ENCODE peak calls at places on chromosome 22, in six cellular contexts. One of them, this sample, is unnamed.

GRCh38 chr22:45290410-45290936 is 5.7 kb downstream of the UPK3A start:
- DNase-seq in neural progenitor cell: peak; percentile 69
- DNase-seq in CD8-positive, alpha-beta T cell: no peak
- DNase-seq in uterus: no peak
- DNase-seq in IMR-90: peak; percentile 83
- DNase-seq in heart left ventricle: peak; percentile 54
- DNase-seq in this sample: no peak

GRCh38 chr22:46003271-46004091 is 26.5 kb upstream of the WNT7B start:
- DNase-seq in heart left ventricle: peak; percentile 36
- DNase-seq in neural progenitor cell: no peak
- DNase-seq in uterus: no peak
- DNase-seq in CD8-positive, alpha-beta T cell: no peak
- DNase-seq in IMR-90: no peak
- DNase-seq in this sample: no peak

GRCh38 chr22:17782621-17783020 is 8.4 kb upstream of the BID start:
- DNase-seq in uterus: no peak
- DNase-seq in CD8-positive, alpha-beta T cell: no peak
- DNase-seq in IMR-90: no peak
- DNase-seq in neural progenitor cell: no peak
- DNase-seq in heart left ventricle: no peak
- DNase-seq in this sample: no peak

GRCh38 chr22:37626144-37626543 is 13.3 kb upstream of the SH3BP1 start:
- DNase-seq in neural progenitor cell: no peak
- DNase-seq in CD8-positive, alpha-beta T cell: no peak
- DNase-seq in uterus: peak; percentile 92
- DNase-seq in heart left ventricle: peak; percentile 88
- DNase-seq in IMR-90: peak; percentile 43
- DNase-seq in this sample: peak; percentile 43

GRCh38 chr22:42285604-42286003 is 15.2 kb upstream of the TCF20 start:
- DNase-seq in CD8-positive, alpha-beta T cell: no peak
- DNase-seq in neural progenitor cell: no peak
- DNase-seq in IMR-90: no peak
- DNase-seq in uterus: no peak
- DNase-seq in heart left ventricle: no peak
- DNase-seq in this sample: no peak

GRCh38 chr22:45278125-45278524 is 6.6 kb upstream of the UPK3A start:
- DNase-seq in neural progenitor cell: no peak
- DNase-seq in uterus: no peak
- DNase-seq in IMR-90: no peak
- DNase-seq in CD8-positive, alpha-beta T cell: no peak
- DNase-seq in heart left ventricle: no peak
- DNase-seq in this sample: no peak

GRCh38 chr22:45271667-45272188 is 13.0 kb upstream of the UPK3A start:
- DNase-seq in IMR-90: no peak
- DNase-seq in heart left ventricle: peak; percentile 87
- DNase-seq in neural progenitor cell: no peak
- DNase-seq in uterus: peak; percentile 60
- DNase-seq in CD8-positive, alpha-beta T cell: no peak
- DNase-seq in this sample: no peak

GRCh38 chr22:21590809-21591641 is 23.5 kb downstream of the UBE2L3 start:
- DNase-seq in uterus: no peak
- DNase-seq in heart left ventricle: no peak
- DNase-seq in CD8-positive, alpha-beta T cell: no peak
- DNase-seq in IMR-90: no peak
- DNase-seq in neural progenitor cell: no peak
- DNase-seq in this sample: no peak

GRCh38 chr22:36740716-36741115 is 35.2 kb downstream of the IFT27 start:
- DNase-seq in neural progenitor cell: no peak
- DNase-seq in uterus: no peak
- DNase-seq in CD8-positive, alpha-beta T cell: no peak
- DNase-seq in IMR-90: no peak
- DNase-seq in heart left ventricle: no peak
- DNase-seq in this sample: no peak

GRCh38 chr22:35703861-35704584 is 13.6 kb upstream of the APOL5 start:
- DNase-seq in IMR-90: peak; percentile 6
- DNase-seq in CD8-positive, alpha-beta T cell: no peak
- DNase-seq in heart left ventricle: no peak
- DNase-seq in uterus: no peak
- DNase-seq in neural progenitor cell: no peak
- DNase-seq in this sample: no peak

GRCh38 chr22:37228106-37229011 is 15.7 kb downstream of the RAC2 start:
- DNase-seq in CD8-positive, alpha-beta T cell: peak; percentile 73
- DNase-seq in uterus: no peak
- DNase-seq in neural progenitor cell: no peak
- DNase-seq in IMR-90: peak; percentile 27
- DNase-seq in heart left ventricle: peak; percentile 56
- DNase-seq in this sample: no peak

GRCh38 chr22:36564422-36565151 is 35.6 kb upstream of the EIF3D start:
- DNase-seq in CD8-positive, alpha-beta T cell: no peak
- DNase-seq in uterus: no peak
- DNase-seq in heart left ventricle: no peak
- DNase-seq in neural progenitor cell: no peak
- DNase-seq in IMR-90: no peak
- DNase-seq in this sample: no peak

GRCh38 chr22:37486224-37486845 is at the start of gene MFNG:
- DNase-seq in neural progenitor cell: peak; percentile 91
- DNase-seq in IMR-90: peak; percentile 6
- DNase-seq in heart left ventricle: peak; percentile 80
- DNase-seq in uterus: peak; percentile 47
- DNase-seq in CD8-positive, alpha-beta T cell: peak; percentile 77
- DNase-seq in this sample: no peak

GRCh38 chr22:33867118-33867863 is 53.0 kb downstream of the LARGE1 start:
- DNase-seq in CD8-positive, alpha-beta T cell: no peak
- DNase-seq in uterus: peak; percentile 34
- DNase-seq in neural progenitor cell: no peak
- DNase-seq in IMR-90: peak; percentile 77
- DNase-seq in heart left ventricle: no peak
- DNase-seq in this sample: no peak

GRCh38 chr22:29727248-29727551 is 7.4 kb downstream of the CABP7 start:
- DNase-seq in neural progenitor cell: peak; percentile 84
- DNase-seq in IMR-90: peak; percentile 32
- DNase-seq in uterus: peak; percentile 49
- DNase-seq in heart left ventricle: peak; percentile 47
- DNase-seq in CD8-positive, alpha-beta T cell: no peak
- DNase-seq in this sample: no peak

GRCh38 chr22:42357634-42358296 is 74.4 kb downstream of the NFAM1 start:
- DNase-seq in CD8-positive, alpha-beta T cell: no peak
- DNase-seq in heart left ventricle: peak; percentile 80
- DNase-seq in neural progenitor cell: no peak
- DNase-seq in IMR-90: no peak
- DNase-seq in uterus: no peak
- DNase-seq in this sample: no peak

GRCh38 chr22:37192232-37192631 is 4.2 kb upstream of the C1QTNF6 start:
- DNase-seq in IMR-90: no peak
- DNase-seq in uterus: no peak
- DNase-seq in CD8-positive, alpha-beta T cell: no peak
- DNase-seq in heart left ventricle: no peak
- DNase-seq in neural progenitor cell: no peak
- DNase-seq in this sample: no peak

GRCh38 chr22:17980638-17981051 is 43.7 kb downstream of the MICAL3 start:
- DNase-seq in CD8-positive, alpha-beta T cell: peak; percentile 56
- DNase-seq in uterus: no peak
- DNase-seq in IMR-90: peak; percentile 48
- DNase-seq in heart left ventricle: peak; percentile 44
- DNase-seq in neural progenitor cell: peak; percentile 27
- DNase-seq in this sample: no peak

GRCh38 chr22:27086728-27087450 is 429.5 kb downstream of the MIAT start:
- DNase-seq in IMR-90: no peak
- DNase-seq in uterus: no peak
- DNase-seq in CD8-positive, alpha-beta T cell: no peak
- DNase-seq in neural progenitor cell: no peak
- DNase-seq in heart left ventricle: no peak
- DNase-seq in this sample: no peak

GRCh38 chr22:42408815-42409529 is 23.2 kb downstream of the NFAM1 start:
- DNase-seq in uterus: no peak
- DNase-seq in heart left ventricle: no peak
- DNase-seq in IMR-90: no peak
- DNase-seq in neural progenitor cell: no peak
- DNase-seq in CD8-positive, alpha-beta T cell: no peak
- DNase-seq in this sample: no peak

GRCh38 chr22:47370448-47371262 is 608.2 kb downstream of the TBC1D22A start:
- DNase-seq in heart left ventricle: no peak
- DNase-seq in neural progenitor cell: no peak
- DNase-seq in CD8-positive, alpha-beta T cell: no peak
- DNase-seq in IMR-90: no peak
- DNase-seq in uterus: peak; percentile 8
- DNase-seq in this sample: no peak

GRCh38 chr22:47369431-47370015 is 607.1 kb downstream of the TBC1D22A start:
- DNase-seq in heart left ventricle: no peak
- DNase-seq in IMR-90: no peak
- DNase-seq in neural progenitor cell: no peak
- DNase-seq in uterus: peak; percentile 3
- DNase-seq in CD8-positive, alpha-beta T cell: no peak
- DNase-seq in this sample: no peak

GRCh38 chr22:47367107-47367690 is 604.7 kb downstream of the TBC1D22A start:
- DNase-seq in CD8-positive, alpha-beta T cell: no peak
- DNase-seq in heart left ventricle: no peak
- DNase-seq in IMR-90: no peak
- DNase-seq in uterus: no peak
- DNase-seq in neural progenitor cell: no peak
- DNase-seq in this sample: no peak

GRCh38 chr22:47367993-47368945 is 605.8 kb downstream of the TBC1D22A start:
- DNase-seq in IMR-90: no peak
- DNase-seq in uterus: no peak
- DNase-seq in CD8-positive, alpha-beta T cell: no peak
- DNase-seq in heart left ventricle: no peak
- DNase-seq in neural progenitor cell: no peak
- DNase-seq in this sample: no peak

GRCh38 chr22:47369020-47369419 is 606.6 kb downstream of the TBC1D22A start:
- DNase-seq in CD8-positive, alpha-beta T cell: no peak
- DNase-seq in heart left ventricle: no peak
- DNase-seq in uterus: peak; percentile 4
- DNase-seq in IMR-90: no peak
- DNase-seq in neural progenitor cell: no peak
- DNase-seq in this sample: no peak
- H3K9me3 ChIP-seq in CD8-positive, alpha-beta T cell: no peaks in the 10 kb centered on the region
- H3K9me3 ChIP-seq in heart left ventricle: no peaks in the 10 kb centered on the region
- H3K9me3 ChIP-seq in uterus: no peaks in the 10 kb centered on the region
- H3K9me3 ChIP-seq in IMR-90: peaks cover 7% of the 10 kb centered on the region
- H3K9me3 ChIP-seq in neural progenitor cell: peaks cover 3% of the 10 kb centered on the region
- H3K9me3 ChIP-seq in this sample: no peaks in the 10 kb centered on the region

GRCh38 chr22:39941661-39942060 is 18.5 kb upstream of the TMA7B start:
- DNase-seq in CD8-positive, alpha-beta T cell: no peak
- DNase-seq in heart left ventricle: no peak
- DNase-seq in uterus: no peak
- DNase-seq in neural progenitor cell: no peak
- DNase-seq in IMR-90: no peak
- DNase-seq in this sample: no peak

GRCh38 chr22:39938509-39938908 is 21.7 kb upstream of the TMA7B start:
- DNase-seq in IMR-90: no peak
- DNase-seq in uterus: no peak
- DNase-seq in heart left ventricle: no peak
- DNase-seq in neural progenitor cell: no peak
- DNase-seq in CD8-positive, alpha-beta T cell: peak; percentile 53
- DNase-seq in this sample: no peak

GRCh38 chr22:39940757-39941305 is 19.4 kb upstream of the TMA7B start:
- DNase-seq in neural progenitor cell: no peak
- DNase-seq in IMR-90: no peak
- DNase-seq in heart left ventricle: no peak
- DNase-seq in CD8-positive, alpha-beta T cell: no peak
- DNase-seq in uterus: no peak
- DNase-seq in this sample: no peak

GRCh38 chr22:39937881-39938280 is 22.3 kb upstream of the TMA7B start:
- DNase-seq in heart left ventricle: no peak
- DNase-seq in neural progenitor cell: no peak
- DNase-seq in CD8-positive, alpha-beta T cell: peak; percentile 50
- DNase-seq in IMR-90: no peak
- DNase-seq in uterus: no peak
- DNase-seq in this sample: no peak

GRCh38 chr22:39939830-39940229 is 20.4 kb upstream of the TMA7B start:
- DNase-seq in heart left ventricle: no peak
- DNase-seq in neural progenitor cell: no peak
- DNase-seq in uterus: no peak
- DNase-seq in CD8-positive, alpha-beta T cell: no peak
- DNase-seq in IMR-90: no peak
- DNase-seq in this sample: no peak
- H3K9me3 ChIP-seq in heart left ventricle: no peaks in the 10 kb centered on the region
- H3K9me3 ChIP-seq in neural progenitor cell: no peaks in the 10 kb centered on the region
- H3K9me3 ChIP-seq in uterus: no peaks in the 10 kb centered on the region
- H3K9me3 ChIP-seq in CD8-positive, alpha-beta T cell: no peaks in the 10 kb centered on the region
- H3K9me3 ChIP-seq in IMR-90: no peaks in the 10 kb centered on the region
- H3K9me3 ChIP-seq in this sample: no peaks in the 10 kb centered on the region

GRCh38 chr22:48701296-48702030 is 1126.2 kb downstream of the BRD1 start:
- DNase-seq in uterus: no peak
- DNase-seq in IMR-90: no peak
- DNase-seq in CD8-positive, alpha-beta T cell: no peak
- DNase-seq in neural progenitor cell: peak; percentile 19
- DNase-seq in heart left ventricle: peak; percentile 6
- DNase-seq in this sample: no peak

GRCh38 chr22:48704335-48704734 is 1123.3 kb downstream of the BRD1 start:
- DNase-seq in neural progenitor cell: no peak
- DNase-seq in uterus: no peak
- DNase-seq in heart left ventricle: peak; percentile 11
- DNase-seq in IMR-90: no peak
- DNase-seq in CD8-positive, alpha-beta T cell: no peak
- DNase-seq in this sample: no peak

GRCh38 chr22:48700566-48701295 is 1126.9 kb downstream of the BRD1 start:
- DNase-seq in CD8-positive, alpha-beta T cell: no peak
- DNase-seq in neural progenitor cell: no peak
- DNase-seq in IMR-90: no peak
- DNase-seq in uterus: no peak
- DNase-seq in heart left ventricle: peak; percentile 10
- DNase-seq in this sample: no peak

GRCh38 chr22:48703265-48703941 is 1124.3 kb downstream of the BRD1 start:
- DNase-seq in uterus: no peak
- DNase-seq in heart left ventricle: peak; percentile 13
- DNase-seq in IMR-90: no peak
- DNase-seq in CD8-positive, alpha-beta T cell: no peak
- DNase-seq in neural progenitor cell: no peak
- DNase-seq in this sample: no peak

GRCh38 chr22:48702573-48703264 is 1125.0 kb downstream of the BRD1 start:
- DNase-seq in IMR-90: no peak
- DNase-seq in uterus: no peak
- DNase-seq in heart left ventricle: peak; percentile 22
- DNase-seq in CD8-positive, alpha-beta T cell: no peak
- DNase-seq in neural progenitor cell: peak; percentile 28
- DNase-seq in this sample: no peak
- H3K9me3 ChIP-seq in IMR-90: peaks cover 83% of the 10 kb centered on the region
- H3K9me3 ChIP-seq in uterus: no peaks in the 10 kb centered on the region
- H3K9me3 ChIP-seq in heart left ventricle: no peaks in the 10 kb centered on the region
- H3K9me3 ChIP-seq in CD8-positive, alpha-beta T cell: no peaks in the 10 kb centered on the region
- H3K9me3 ChIP-seq in neural progenitor cell: no peaks in the 10 kb centered on the region
- H3K9me3 ChIP-seq in this sample: no peaks in the 10 kb centered on the region

DNA sequence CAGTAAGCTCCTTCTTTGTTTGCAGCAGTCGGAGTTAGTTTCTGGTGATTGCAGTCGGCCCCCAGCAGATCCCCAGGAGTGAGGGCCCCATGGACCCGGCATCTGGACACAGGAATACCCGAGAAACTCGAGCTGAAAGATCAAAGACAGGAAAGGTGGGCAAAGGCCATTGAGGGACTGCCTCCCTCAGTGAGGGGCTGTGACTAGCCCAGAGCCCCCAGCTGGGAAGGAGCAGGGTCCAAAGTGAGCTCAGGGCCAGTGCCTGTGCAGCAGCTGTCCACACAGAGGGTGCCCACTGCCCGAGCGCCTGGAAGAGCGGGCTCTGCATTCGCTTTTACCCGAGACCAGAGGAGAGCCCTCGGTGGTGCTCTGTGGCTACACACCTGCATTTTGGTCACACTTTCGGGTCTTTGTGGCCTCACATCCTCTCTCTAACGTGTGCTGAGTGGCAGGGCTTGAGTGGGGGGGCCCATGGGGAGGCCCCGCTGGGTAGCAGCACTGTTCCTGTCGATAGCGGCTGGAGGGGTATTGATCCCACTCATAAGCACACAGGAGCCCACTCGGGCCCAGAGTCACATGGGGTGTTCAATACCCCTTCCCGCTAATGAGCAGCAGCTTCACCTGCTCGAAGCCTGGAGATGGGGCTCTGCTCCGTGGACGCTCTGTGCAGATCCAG is 532.9 kb downstream of the TBC1D22A start:
- DNase-seq in neural progenitor cell: no peak
- DNase-seq in IMR-90: no peak
- DNase-seq in uterus: no peak
- DNase-seq in heart left ventricle: no peak
- DNase-seq in CD8-positive, alpha-beta T cell: no peak
- DNase-seq in this sample: no peak
- H3K9me3 ChIP-seq in neural progenitor cell: no peaks in the 10 kb centered on the region
- H3K9me3 ChIP-seq in IMR-90: peaks cover 7% of the 10 kb centered on the region
- H3K9me3 ChIP-seq in uterus: no peaks in the 10 kb centered on the region
- H3K9me3 ChIP-seq in heart left ventricle: no peaks in the 10 kb centered on the region
- H3K9me3 ChIP-seq in CD8-positive, alpha-beta T cell: no peaks in the 10 kb centered on the region
- H3K9me3 ChIP-seq in this sample: no peaks in the 10 kb centered on the region

This sample was measured in thoracic aorta.